ENCODE peak calls at places on chromosome X, in five cellular contexts. B, C, A, O and T are unnamed samples.

GRCh38 chrX:70030242-70030823 is 19.4 kb downstream of the AWAT2 start:
- DNase-seq in B (peak; percentile 28), C (peak; percentile 1), A (peak; percentile 39), O (peak; percentile 53), T (peak; percentile 69)

GRCh38 chrX:118973389-118974087 is 880 bp upstream of the LONRF3 start:
- DNase-seq in B (peak; percentile 6), C (no peak), A (no peak), O (peak; percentile 4), T (peak; percentile 4)

GRCh38 chrX:48003367-48003757 is 427 bp downstream of the ZNF182 start:
- DNase-seq in B (no peak), C (no peak), A (no peak), O (peak; percentile 1), T (no peak)

GRCh38 chrX:132488819-132489255 is at the start of gene MBNL3:
- DNase-seq in B (peak; percentile 45), C (no peak), A (peak; percentile 37), O (peak; percentile 26), T (peak; percentile 49)

GRCh38 chrX:11619426-11619825 is 46.3 kb downstream of the ARHGAP6 start:
- DNase-seq in B (no peak), C (no peak), A (no peak), O (peak; percentile 25), T (peak; percentile 19)

GRCh38 chrX:140744085-140744484 is 34.5 kb downstream of the LINC00632 start:
- DNase-seq in B (no peak), C (no peak), A (no peak), O (peak; percentile 5), T (peak; percentile 40)

GRCh38 chrX:5681159-5681558 is 547.5 kb downstream of the NLGN4X start:
- DNase-seq in B (peak; percentile 7), C (no peak), A (peak; percentile 24), O (no peak), T (peak; percentile 9)

GRCh38 chrX:52346462-52347165 is 22.2 kb upstream of the XAGE2 start:
- DNase-seq in B (no peak), C (no peak), A (no peak), O (peak; percentile 5), T (peak; percentile 84)

GRCh38 chrX:21745756-21746155 is 12.2 kb downstream of the SMPX start:
- DNase-seq in B (no peak), C (peak; percentile 10), A (peak; percentile 1), O (peak; percentile 12), T (peak; percentile 63)

GRCh38 chrX:137166591-137166990 is 132.8 kb upstream of the GPR101 start:
- DNase-seq in B (no peak), C (no peak), A (no peak), O (no peak), T (peak; percentile 9)

GRCh38 chrX:106707771-106708454 is 18.6 kb upstream of the RNF128 start:
- DNase-seq in B (no peak), C (no peak), A (peak; percentile 76), O (peak; percentile 80), T (peak; percentile 78)

GRCh38 chrX:131288738-131289511 is at the start of gene IGSF1:
- DNase-seq in B (no peak), C (no peak), A (peak; percentile 36), O (no peak), T (no peak)

GRCh38 chrX:44872319-44872816 is 620 bp upstream of the KDM6A start:
- DNase-seq in B (no peak), C (no peak), A (peak; percentile 14), O (no peak), T (peak; percentile 24)

GRCh38 chrX:113551919-113552318 is 711.3 kb upstream of the AMOT start:
- DNase-seq in B (no peak), C (no peak), A (no peak), O (no peak), T (no peak)

GRCh38 chrX:39418132-39418935 is 617.1 kb downstream of the MID1IP1 start:
- DNase-seq in B (no peak), C (no peak), A (no peak), O (no peak), T (no peak)

GRCh38 chrX:68438575-68438974 is 5.3 kb upstream of the OPHN1 start:
- DNase-seq in B (no peak), C (no peak), A (no peak), O (no peak), T (peak; percentile 8)

GRCh38 chrX:70089575-70090297 is 27.5 kb downstream of the OTUD6A start:
- DNase-seq in B (no peak), C (no peak), A (no peak), O (peak; percentile 69), T (peak; percentile 74)

GRCh38 chrX:155957843-155958242 is 39.7 kb upstream of the IL9R start:
- DNase-seq in B (no peak), C (no peak), A (no peak), O (no peak), T (no peak)

GRCh38 chrX:57595381-57595811 is 3.6 kb downstream of the ZXDB start:
- DNase-seq in B (no peak), C (no peak), A (peak; percentile 8), O (peak; percentile 74), T (peak; percentile 84)

GRCh38 chrX:7278356-7278755 is 130.4 kb upstream of the PUDP start:
- DNase-seq in B (no peak), C (no peak), A (no peak), O (no peak), T (no peak)

GRCh38 chrX:39705299-39705698 is 392.5 kb downstream of the BCOR start:
- DNase-seq in B (peak; percentile 17), C (no peak), A (peak; percentile 66), O (peak; percentile 76), T (peak; percentile 87)

GRCh38 chrX:34563809-34564208 is 93.3 kb downstream of the TMEM47 start:
- DNase-seq in B (no peak), C (no peak), A (peak; percentile 2), O (peak; percentile 4), T (peak; percentile 37)

GRCh38 chrX:38166478-38167083 is 54.1 kb downstream of the SRPX start:
- DNase-seq in B (peak; percentile 1), C (no peak), A (peak; percentile 14), O (peak; percentile 1), T (peak; percentile 65)

GRCh38 chrX:53630261-53630660 is 56.3 kb downstream of the HUWE1 start:
- DNase-seq in B (no peak), C (no peak), A (no peak), O (no peak), T (no peak)

GRCh38 chrX:64925480-64925879 is 50.8 kb downstream of the ZC4H2 start:
- DNase-seq in B (no peak), C (no peak), A (no peak), O (no peak), T (no peak)

GRCh38 chrX:67564475-67564874 is 20.7 kb downstream of the AR start:
- DNase-seq in B (no peak), C (no peak), A (no peak), O (no peak), T (no peak)

GRCh38 chrX:150766351-150767044 is 73.3 kb downstream of the MTMR1 start:
- DNase-seq in B (no peak), C (no peak), A (no peak), O (no peak), T (no peak)

GRCh38 chrX:120428309-120428708 is 40.8 kb downstream of the LAMP2 start:
- DNase-seq in B (no peak), C (no peak), A (no peak), O (peak; percentile 23), T (no peak)

GRCh38 chrX:138127314-138127713 is 561.4 kb downstream of the ZIC3 start:
- DNase-seq in B (no peak), C (no peak), A (no peak), O (peak; percentile 23), T (peak; percentile 89)

GRCh38 chrX:19824603-19825002 is 62.8 kb downstream of the SH3KBP1 start:
- DNase-seq in B (no peak), C (no peak), A (no peak), O (peak; percentile 56), T (no peak)

GRCh38 chrX:96361844-96362243 is 322.8 kb upstream of the DIAPH2 start:
- DNase-seq in B (no peak), C (no peak), A (no peak), O (no peak), T (no peak)

GRCh38 chrX:112979879-112980278 is 139.2 kb upstream of the AMOT start:
- DNase-seq in B (no peak), C (no peak), A (no peak), O (no peak), T (no peak)

GRCh38 chrX:8971116-8971515 is 62.8 kb downstream of the FAM9B start:
- DNase-seq in B (peak; percentile 33), C (no peak), A (peak; percentile 64), O (peak; percentile 53), T (peak; percentile 79)